ENCODE peak calls at places on chromosome 4, in four cellular contexts. One of them, this sample, is unnamed.

GRCh38 chr4:1842339-1842895 is 13.5 kb downstream of the LETM1 start:
- DNase-seq in kidney glomerular epithelial cell: no peak
- DNase-seq in GM03348: no peak
- DNase-seq in astrocyte of the spinal cord: no peak
- DNase-seq in this sample: no peak

GRCh38 chr4:5084911-5085475 is 33.7 kb downstream of the STK32B start:
- DNase-seq in kidney glomerular epithelial cell: peak; percentile 35
- DNase-seq in GM03348: no peak
- DNase-seq in astrocyte of the spinal cord: no peak
- DNase-seq in this sample: peak; percentile 71

GRCh38 chr4:111838406-111838930 is 306.8 kb upstream of the FAM241A start:
- DNase-seq in kidney glomerular epithelial cell: no peak
- DNase-seq in GM03348: no peak
- DNase-seq in astrocyte of the spinal cord: no peak
- DNase-seq in this sample: no peak

GRCh38 chr4:61572160-61572559 is 372.0 kb downstream of the ADGRL3 start:
- DNase-seq in kidney glomerular epithelial cell: peak; percentile 52
- DNase-seq in GM03348: no peak
- DNase-seq in astrocyte of the spinal cord: peak; percentile 70
- DNase-seq in this sample: no peak

GRCh38 chr4:3336389-3337356 is 43.9 kb downstream of the RGS12 start:
- DNase-seq in kidney glomerular epithelial cell: no peak
- DNase-seq in GM03348: no peak
- DNase-seq in astrocyte of the spinal cord: peak; percentile 30
- DNase-seq in this sample: peak; percentile 51

GRCh38 chr4:86233681-86234080 is 126.2 kb downstream of the MAPK10 start:
- DNase-seq in kidney glomerular epithelial cell: no peak
- DNase-seq in GM03348: peak; percentile 72
- DNase-seq in astrocyte of the spinal cord: peak; percentile 20
- DNase-seq in this sample: no peak

GRCh38 chr4:122038896-122039295 is 87.0 kb upstream of the TRPC3 start:
- DNase-seq in kidney glomerular epithelial cell: no peak
- DNase-seq in GM03348: no peak
- DNase-seq in astrocyte of the spinal cord: no peak
- DNase-seq in this sample: no peak

GRCh38 chr4:40699648-40700047 is 50.1 kb upstream of the NSUN7 start:
- DNase-seq in kidney glomerular epithelial cell: no peak
- DNase-seq in GM03348: peak; percentile 57
- DNase-seq in astrocyte of the spinal cord: peak; percentile 86
- DNase-seq in this sample: no peak

This sample was measured in endothelial cell of umbilical vein.